ENCODE peak calls at places on chromosomes 13 and 19, in six cellular contexts. E is K562, G is SK-N-SH, C is HepG2, V is H1, I is HCT116. A is an unnamed sample.

GRCh38 chr19:36604656-36605100 is 435 bp upstream of the ZNF382 start:
- DNase-seq in I (no peak), E (peak), G (peak), V (no peak), C (peak), A (no peak)

GRCh38 chr19:3467437-3468198 is 12.7 kb downstream of the SMIM24 start:
- DNase-seq in V (no peak), I (no peak), E (peak), G (no peak), C (no peak), A (no peak)

GRCh38 chr13:22061806-22062391 is 391.0 kb downstream of the FGF9 start:
- DNase-seq in C (no peak), G (no peak), I (no peak), V (no peak), E (no peak), A (no peak)

GRCh38 chr13:47038196-47038595 is 141.3 kb upstream of the HTR2A start:
- DNase-seq in G (no peak), C (no peak), I (no peak), E (no peak), V (no peak), A (no peak)

GRCh38 chr13:38952827-38953226 is 37.8 kb downstream of the STOML3 start:
- DNase-seq in E (no peak), G (no peak), V (no peak), C (no peak), I (no peak), A (no peak)

GRCh38 chr13:89968468-89968867 is 1379.0 kb upstream of the MIR17HG start:
- DNase-seq in G (no peak), C (no peak), I (no peak), E (no peak), V (no peak), A (no peak)

GRCh38 chr13:21124853-21125252 is 51.5 kb downstream of the SKA3 start:
- DNase-seq in V (no peak), C (peak), G (peak), I (no peak), E (no peak), A (no peak)

GRCh38 chr13:22801402-22802003 is 379.3 kb upstream of the SGCG start:
- DNase-seq in I (no peak), G (no peak), C (peak), E (peak), V (no peak), A (no peak)

GRCh38 chr19:46913852-46914430 is 53.1 kb downstream of the ARHGAP35 start:
- DNase-seq in I (no peak), V (no peak), E (peak), G (no peak), C (no peak), A (no peak)

GRCh38 chr19:55153652-55154264 is 3.8 kb downstream of the TNNI3 start:
- DNase-seq in V (no peak), C (no peak), I (no peak), E (no peak), G (no peak), A (no peak)

GRCh38 chr19:30008169-30008568 is 66.1 kb downstream of the URI1 start:
- DNase-seq in G (no peak), V (no peak), C (no peak), I (no peak), E (no peak), A (no peak)

GRCh38 chr13:44732503-44733098 is 156.5 kb upstream of the TSC22D1 start:
- DNase-seq in V (no peak), E (no peak), I (no peak), C (peak), G (no peak), A (no peak)

GRCh38 chr19:18596752-18597157 is 8.2 kb downstream of the REX1BD start:
- DNase-seq in G (peak), C (peak), E (peak), V (no peak), I (peak), A (no peak)

GRCh38 chr13:110916671-110917142 is 1.8 kb upstream of the ANKRD10 start:
- DNase-seq in I (no peak), G (no peak), C (no peak), E (no peak), V (no peak), A (no peak)

GRCh38 chr13:21012211-21012610 is 49.2 kb downstream of the LATS2 start:
- DNase-seq in C (peak), I (no peak), V (no peak), G (no peak), E (no peak), A (no peak)

GRCh38 chr19:41999878-42000208 is 5.8 kb upstream of the ATP1A3 start:
- DNase-seq in V (no peak), C (no peak), G (peak), I (no peak), E (no peak), A (no peak)
- TF ChIP-seq SIN3A in V (no peak), C (no peak), G (no peak), I (no peak), E (no peak), A (no peak)

GRCh38 chr19:13169769-13170168 is 19.6 kb downstream of the IER2 start:
- DNase-seq in E (no peak), C (no peak), V (no peak), G (no peak), I (peak), A (no peak)

GRCh38 chr19:13176345-13176744 is 26.1 kb downstream of the IER2 start:
- DNase-seq in G (no peak), V (no peak), C (no peak), E (no peak), I (no peak), A (no peak)

GRCh38 chr19:13173129-13173737 is 23.0 kb downstream of the IER2 start:
- DNase-seq in C (no peak), G (no peak), I (no peak), V (no peak), E (no peak), A (no peak)

GRCh38 chr19:13171146-13171545 is 20.9 kb downstream of the IER2 start:
- DNase-seq in I (no peak), V (no peak), C (no peak), G (no peak), E (no peak), A (no peak)

DNA sequence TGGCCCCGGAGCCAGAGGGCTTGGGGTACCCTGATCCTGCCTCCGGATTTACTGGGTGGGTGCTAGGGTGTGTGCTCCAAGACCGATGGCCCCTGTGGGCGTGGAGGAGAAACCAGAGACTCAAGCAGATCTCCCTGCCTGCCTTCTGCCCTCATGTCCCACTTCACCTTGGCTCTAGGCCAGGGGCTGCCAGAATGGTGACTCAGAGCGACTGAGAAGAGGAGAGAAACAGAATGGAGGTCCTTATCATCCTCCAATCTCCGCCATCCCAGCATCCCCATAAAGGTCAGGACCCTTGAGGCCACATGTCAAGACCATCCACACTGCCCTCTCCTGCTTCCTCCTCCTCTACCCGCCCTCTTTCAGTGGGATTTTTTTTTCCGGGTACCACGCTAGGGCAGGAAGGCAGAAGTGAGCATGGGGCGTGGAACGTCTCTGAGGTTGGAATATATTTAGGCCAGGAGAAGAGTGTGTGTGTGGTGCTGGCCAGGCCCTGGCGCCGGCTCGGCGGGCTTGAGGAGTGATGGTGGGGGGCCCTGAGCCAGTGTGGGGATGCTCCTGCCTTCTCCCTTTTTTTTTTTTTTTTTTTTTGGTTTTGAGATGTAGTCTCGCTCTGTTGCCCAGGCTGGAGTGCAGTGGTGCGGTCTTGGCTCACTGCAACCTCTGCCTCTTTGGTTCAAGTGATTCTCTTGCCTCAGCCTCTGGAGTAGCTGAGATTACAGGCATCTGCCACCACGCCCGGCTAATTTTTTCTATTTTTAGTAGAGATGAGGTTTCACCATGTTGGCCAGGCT is 22.3 kb downstream of the IER2 start:
- DNase-seq in I (no peak), C (no peak), V (no peak), G (peak), E (peak), A (no peak)
- TF ChIP-seq SIN3A in I (no peak), C (no peak), V (no peak), G (no peak), E (no peak), A (no peak)

DNA sequence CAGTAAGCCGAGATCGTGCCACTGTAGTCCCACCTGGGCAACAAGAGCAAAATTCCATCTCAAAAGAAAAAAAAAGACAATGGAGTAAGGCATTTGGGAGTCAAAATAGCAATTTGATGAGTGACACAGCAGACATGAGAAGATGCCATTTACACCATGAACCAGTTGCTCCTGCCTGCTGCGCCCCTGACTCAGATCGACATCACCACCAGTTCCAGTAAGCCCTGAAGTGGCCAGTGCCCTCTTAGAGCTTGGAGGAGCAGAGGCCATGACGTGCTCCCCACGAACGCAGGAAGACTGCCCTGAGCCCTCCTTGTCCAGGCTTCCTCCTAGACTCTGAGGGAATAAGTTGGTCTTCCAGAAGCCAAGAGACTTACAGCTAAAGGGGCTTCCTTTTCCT is 339.2 kb downstream of the MYO16 start:
- DNase-seq in I (no peak), C (no peak), G (no peak), E (no peak), V (no peak), A (no peak)
- TF ChIP-seq SIN3A in I (no peak), C (no peak), G (no peak), E (no peak), V (no peak), A (no peak)

GRCh38 chr13:79270859-79271258 is 135.2 kb downstream of the RBM26 start:
- DNase-seq in E (no peak), V (no peak), C (no peak), I (no peak), G (no peak), A (no peak)

GRCh38 chr13:79267560-79267959 is 138.5 kb downstream of the RBM26 start:
- DNase-seq in E (no peak), C (no peak), I (no peak), G (no peak), V (no peak), A (no peak)

GRCh38 chr13:79273045-79273444 is 133.0 kb downstream of the RBM26 start:
- DNase-seq in E (no peak), C (no peak), I (no peak), G (no peak), V (no peak), A (no peak)

GRCh38 chr13:79271616-79272015 is 134.4 kb downstream of the RBM26 start:
- DNase-seq in G (no peak), I (no peak), C (no peak), E (no peak), V (no peak), A (no peak)
- TF ChIP-seq SIN3A in G (no peak), I (no peak), C (no peak), E (no peak), V (no peak), A (no peak)

GRCh38 chr13:39982745-39983144 is 327.3 kb downstream of the COG6 start:
- DNase-seq in G (no peak), C (no peak), V (no peak), E (no peak), I (no peak), A (no peak)
- TF ChIP-seq SIN3A in G (no peak), C (no peak), V (no peak), E (no peak), I (no peak), A (no peak)